ENCODE peak calls at places on chromosome 16, in four cellular contexts. One of them, this sample, is unnamed.

GRCh38 chr16:81278526-81278925 is 36.2 kb upstream of the GAN start:
- DNase-seq in heart right ventricle: no peak
- DNase-seq in MM.1S: no peak
- DNase-seq in Peyer's patch: no peak
- DNase-seq in this sample: no peak

GRCh38 chr16:50548659-50549560 is 714 bp downstream of the NKD1 start:
- DNase-seq in MM.1S: no peak
- DNase-seq in Peyer's patch: no peak
- DNase-seq in heart right ventricle: no peak
- DNase-seq in this sample: no peak

GRCh38 chr16:54873081-54873480 is 57.6 kb upstream of the IRX5 start:
- DNase-seq in Peyer's patch: no peak
- DNase-seq in MM.1S: no peak
- DNase-seq in heart right ventricle: no peak
- DNase-seq in this sample: no peak

GRCh38 chr16:24010440-24011089 is 174.8 kb downstream of the PRKCB start:
- DNase-seq in heart right ventricle: peak; percentile 58
- DNase-seq in Peyer's patch: peak; percentile 74
- DNase-seq in MM.1S: peak; percentile 81
- DNase-seq in this sample: peak; percentile 52

GRCh38 chr16:57795431-57795878 is 6.8 kb downstream of the KIFC3 start:
- DNase-seq in heart right ventricle: peak; percentile 32
- DNase-seq in Peyer's patch: peak; percentile 53
- DNase-seq in MM.1S: peak; percentile 85
- DNase-seq in this sample: no peak

GRCh38 chr16:69260019-69260418 is 51.1 kb upstream of the VPS4A start:
- DNase-seq in heart right ventricle: no peak
- DNase-seq in MM.1S: no peak
- DNase-seq in Peyer's patch: no peak
- DNase-seq in this sample: no peak

GRCh38 chr16:87226926-87227650 is 90.1 kb downstream of the C16orf95 start:
- DNase-seq in heart right ventricle: peak; percentile 20
- DNase-seq in Peyer's patch: no peak
- DNase-seq in MM.1S: no peak
- DNase-seq in this sample: no peak

GRCh38 chr16:66705790-66706505 is 9.4 kb upstream of the CMTM4 start:
- DNase-seq in heart right ventricle: peak; percentile 76
- DNase-seq in Peyer's patch: peak; percentile 66
- DNase-seq in MM.1S: no peak
- DNase-seq in this sample: no peak

GRCh38 chr16:1771072-1771863 is at the start of gene NME3:
- DNase-seq in MM.1S: peak; percentile 69
- DNase-seq in Peyer's patch: peak; percentile 90
- DNase-seq in heart right ventricle: peak; percentile 85
- DNase-seq in this sample: peak; percentile 77

GRCh38 chr16:3158014-3158497 is 23.2 kb downstream of the ZNF213 start:
- DNase-seq in Peyer's patch: no peak
- DNase-seq in MM.1S: no peak
- DNase-seq in heart right ventricle: no peak
- DNase-seq in this sample: no peak

GRCh38 chr16:87628940-87629339 is 26.6 kb downstream of the JPH3 start:
- DNase-seq in Peyer's patch: no peak
- DNase-seq in MM.1S: no peak
- DNase-seq in heart right ventricle: no peak
- DNase-seq in this sample: no peak

GRCh38 chr16:2497116-2497630 is 16.6 kb upstream of the ATP6V0C start:
- DNase-seq in heart right ventricle: peak; percentile 87
- DNase-seq in Peyer's patch: no peak
- DNase-seq in MM.1S: no peak
- DNase-seq in this sample: no peak

GRCh38 chr16:86432691-86433090 is 77.6 kb upstream of the FOXF1 start:
- DNase-seq in MM.1S: no peak
- DNase-seq in heart right ventricle: no peak
- DNase-seq in Peyer's patch: no peak
- DNase-seq in this sample: no peak

GRCh38 chr16:55552621-55553020 is 13.9 kb upstream of the CAPNS2 start:
- DNase-seq in MM.1S: no peak
- DNase-seq in Peyer's patch: no peak
- DNase-seq in heart right ventricle: no peak
- DNase-seq in this sample: no peak

GRCh38 chr16:54040480-54040879 is 246.1 kb downstream of the IRX3 start:
- DNase-seq in MM.1S: no peak
- DNase-seq in Peyer's patch: no peak
- DNase-seq in heart right ventricle: no peak
- DNase-seq in this sample: no peak

GRCh38 chr16:10964891-10965326 is 20.5 kb downstream of the CLEC16A start:
- DNase-seq in Peyer's patch: no peak
- DNase-seq in MM.1S: peak; percentile 78
- DNase-seq in heart right ventricle: no peak
- DNase-seq in this sample: no peak

GRCh38 chr16:50846511-50846910 is 104.6 kb downstream of the CYLD start:
- DNase-seq in heart right ventricle: no peak
- DNase-seq in MM.1S: no peak
- DNase-seq in Peyer's patch: no peak
- DNase-seq in this sample: no peak

GRCh38 chr16:47460755-47461597 is at the start of the genes ITFG1 and PHKB:
- DNase-seq in Peyer's patch: peak; percentile 95
- DNase-seq in heart right ventricle: peak; percentile 93
- DNase-seq in MM.1S: peak; percentile 93
- DNase-seq in this sample: peak; percentile 95

GRCh38 chr16:88966986-88967799 is 9.8 kb downstream of the CBFA2T3 start:
- DNase-seq in heart right ventricle: peak; percentile 8
- DNase-seq in Peyer's patch: no peak
- DNase-seq in MM.1S: no peak
- DNase-seq in this sample: no peak

GRCh38 chr16:4803479-4804243 is 1.2 kb upstream of the ROGDI start:
- DNase-seq in heart right ventricle: no peak
- DNase-seq in Peyer's patch: no peak
- DNase-seq in MM.1S: no peak
- DNase-seq in this sample: no peak

GRCh38 chr16:4801962-4802658 is at the start of gene ROGDI:
- DNase-seq in heart right ventricle: peak; percentile 75
- DNase-seq in MM.1S: peak; percentile 93
- DNase-seq in Peyer's patch: peak; percentile 97
- DNase-seq in this sample: no peak

GRCh38 chr16:4801051-4801961 is 1.1 kb downstream of the ROGDI start:
- DNase-seq in Peyer's patch: no peak
- DNase-seq in heart right ventricle: no peak
- DNase-seq in MM.1S: no peak
- DNase-seq in this sample: no peak

GRCh38 chr16:4800290-4801041 is 2.0 kb downstream of the ROGDI start:
- DNase-seq in heart right ventricle: peak; percentile 69
- DNase-seq in Peyer's patch: peak; percentile 84
- DNase-seq in MM.1S: no peak
- DNase-seq in this sample: no peak

GRCh38 chr16:4802659-4803287 is 340 bp upstream of the ROGDI start:
- DNase-seq in Peyer's patch: peak; percentile 96
- DNase-seq in heart right ventricle: peak; percentile 93
- DNase-seq in MM.1S: peak; percentile 83
- DNase-seq in this sample: peak; percentile 97
- TF ChIP-seq CTCF in Peyer's patch: peak; percentile 51
- TF ChIP-seq CTCF in heart right ventricle: peak; percentile 52
- TF ChIP-seq CTCF in MM.1S: no peak
- TF ChIP-seq CTCF in this sample: no peak

DNA sequence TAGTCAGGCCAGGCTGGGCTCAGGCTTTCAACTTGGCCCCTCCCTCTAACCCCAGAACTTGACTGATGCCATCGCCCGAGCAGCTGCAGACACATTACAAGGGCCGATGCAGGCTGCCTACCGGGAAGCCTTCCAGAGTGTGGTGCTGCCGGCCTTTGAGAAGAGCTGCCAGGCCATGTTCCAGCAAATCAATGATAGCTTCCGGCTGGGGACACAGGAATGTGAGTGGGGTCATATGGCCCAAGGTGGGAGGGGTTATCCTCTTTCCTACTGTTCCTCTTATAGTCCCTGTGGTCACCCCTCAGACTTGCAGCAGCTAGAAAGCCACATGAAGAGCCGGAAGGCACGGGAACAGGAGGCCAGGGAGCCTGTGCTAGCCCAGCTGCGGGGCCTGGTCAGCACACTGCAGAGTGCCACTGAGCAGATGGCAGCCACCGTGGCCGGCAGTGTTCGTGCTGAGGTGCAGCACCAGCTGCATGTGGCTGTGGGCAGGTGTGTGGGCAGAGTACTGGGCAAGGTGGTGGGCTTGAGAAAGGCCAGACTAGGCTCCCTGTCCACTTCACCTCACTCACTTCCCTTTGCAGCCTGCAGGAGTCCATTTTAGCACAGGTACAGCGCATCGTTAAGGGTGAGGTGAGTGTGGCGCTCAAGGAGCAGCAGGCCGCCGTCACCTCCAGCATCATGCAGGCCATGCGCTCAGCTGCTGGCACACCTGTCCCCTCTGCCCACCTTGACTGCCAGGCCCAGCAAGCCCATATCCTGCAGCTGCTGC is 2.1 kb upstream of the NRN1L start:
- DNase-seq in MM.1S: no peak
- DNase-seq in Peyer's patch: no peak
- DNase-seq in heart right ventricle: peak; percentile 64
- DNase-seq in this sample: no peak
- TF ChIP-seq CTCF in MM.1S: no peak
- TF ChIP-seq CTCF in Peyer's patch: no peak
- TF ChIP-seq CTCF in heart right ventricle: peak; percentile 28
- TF ChIP-seq CTCF in this sample: no peak

DNA sequence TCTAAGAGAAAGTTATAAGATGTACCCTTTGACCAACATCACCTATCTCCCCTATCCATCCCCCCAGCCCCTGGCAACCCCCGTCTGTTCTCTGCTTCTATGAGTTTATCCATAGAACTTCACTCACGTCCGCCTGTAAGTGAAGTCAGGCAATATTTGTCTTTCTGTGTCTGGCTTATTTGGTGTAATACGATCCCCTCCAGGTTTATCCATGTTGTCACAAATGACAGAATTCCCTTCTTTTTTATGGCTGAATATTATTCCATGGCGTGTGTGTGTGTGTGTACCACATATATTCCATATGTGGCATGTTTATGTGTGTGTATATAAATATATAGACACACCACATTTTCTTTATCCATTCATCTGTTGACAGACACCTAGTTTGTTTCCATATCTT is 339.7 kb downstream of the CPPED1 start:
- DNase-seq in MM.1S: no peak
- DNase-seq in heart right ventricle: no peak
- DNase-seq in Peyer's patch: no peak
- DNase-seq in this sample: no peak
- TF ChIP-seq CTCF in MM.1S: no peak
- TF ChIP-seq CTCF in heart right ventricle: no peak
- TF ChIP-seq CTCF in Peyer's patch: no peak
- TF ChIP-seq CTCF in this sample: no peak

DNA sequence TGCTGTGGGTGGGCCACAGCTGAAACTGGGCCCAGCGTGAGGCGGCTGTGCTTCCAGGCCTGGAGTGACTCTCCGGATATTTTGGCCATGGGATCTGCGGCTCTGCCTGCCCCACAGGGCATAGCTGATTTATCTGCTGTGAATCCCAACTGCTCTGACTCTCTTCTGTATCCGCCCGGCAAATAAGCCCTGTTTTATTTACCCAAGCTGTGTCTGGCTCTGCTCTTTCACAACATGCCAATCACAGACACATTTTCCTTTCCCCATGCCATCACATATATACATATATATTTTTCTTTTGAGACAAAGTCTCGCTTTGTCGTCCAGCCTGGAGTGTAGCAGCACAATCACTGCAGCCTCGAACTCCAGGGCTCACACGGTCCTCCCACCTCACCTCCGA is 33.4 kb downstream of the GTF3C1 start:
- DNase-seq in MM.1S: no peak
- DNase-seq in heart right ventricle: no peak
- DNase-seq in Peyer's patch: no peak
- DNase-seq in this sample: no peak
- TF ChIP-seq CTCF in MM.1S: no peak
- TF ChIP-seq CTCF in heart right ventricle: no peak
- TF ChIP-seq CTCF in Peyer's patch: no peak
- TF ChIP-seq CTCF in this sample: no peak